ENCODE peak calls at places on chromosomes 11 and 22, in eight cellular contexts. Y is IMR-90, R is heart left ventricle, U is pancreas, D is mesenchymal stem cell, W is WERI-Rb-1, V is left lung, Z is HCT116. F is an unnamed sample. For H3K36me3, the result is how much of the 10 kb centered on the place peaks cover.

GRCh38 chr11:59255281-59255680 is 42.6 kb upstream of the MPEG1 start:
- DNase-seq in Y (no peak), R (no peak), U (no peak), D (no peak), W (no peak), V (no peak), Z (no peak), F (no peak)

GRCh38 chr11:2173150-2173693 is 1.6 kb upstream of the TH start:
- DNase-seq in Y (no peak), R (no peak), U (no peak), D (no peak), W (peak), V (no peak), Z (no peak), F (no peak)

GRCh38 chr22:20524004-20524481 is 16.6 kb downstream of the MED15 start:
- DNase-seq in Y (peak), R (no peak), U (no peak), D (peak), W (no peak), V (no peak), Z (no peak), F (no peak)

GRCh38 chr22:27260087-27260730 is 541.3 kb downstream of the MN1 start:
- DNase-seq in Y (no peak), R (no peak), U (no peak), D (no peak), W (no peak), V (no peak), Z (no peak), F (no peak)

GRCh38 chr22:46622081-46622521 is 1.9 kb downstream of the GRAMD4 start:
- DNase-seq in Y (no peak), R (peak), U (no peak), D (no peak), W (no peak), V (peak), Z (no peak), F (no peak)

GRCh38 chr11:73258104-73258684 is 13.9 kb upstream of the P2RY6 start:
- DNase-seq in Y (no peak), R (no peak), U (no peak), D (no peak), W (no peak), V (no peak), Z (no peak), F (no peak)

GRCh38 chr11:35287491-35287890 is 131.9 kb downstream of the SLC1A2 start:
- DNase-seq in Y (no peak), R (no peak), U (no peak), D (no peak), W (no peak), V (no peak), Z (no peak), F (no peak)

GRCh38 chr22:49687786-49688515 is 139.7 kb downstream of the BRD1 start:
- DNase-seq in Y (no peak), R (no peak), U (no peak), D (no peak), W (peak), V (no peak), Z (no peak), F (peak)

GRCh38 chr22:44497218-44497903 is 672 bp downstream of the RTL6 start:
- DNase-seq in Y (peak), R (no peak), U (peak), D (peak), W (peak), V (peak), Z (no peak), F (peak)

GRCh38 chr11:91972665-91973266 is 251.9 kb upstream of the FAT3 start:
- DNase-seq in Y (no peak), R (no peak), U (peak), D (no peak), W (no peak), V (no peak), Z (no peak), F (no peak)

DNA sequence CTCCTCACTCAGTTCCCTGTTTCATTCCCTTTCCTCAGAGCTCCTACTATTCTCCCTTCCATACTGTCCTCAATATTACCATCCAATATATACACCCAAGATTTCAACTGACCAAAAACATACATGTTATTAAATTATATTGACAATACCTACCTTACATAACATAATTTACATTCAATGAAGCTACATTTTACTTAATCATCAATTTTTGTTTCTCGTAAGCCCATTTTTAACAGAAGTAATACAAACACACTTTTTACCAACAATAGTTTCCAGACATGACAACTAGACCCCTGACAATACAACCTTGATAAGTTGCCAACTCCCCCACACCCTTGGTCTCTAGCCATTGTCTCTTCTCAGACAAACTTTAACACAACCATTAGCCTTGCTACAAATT is 145.8 kb upstream of the DDI1 start:
- DNase-seq in Y (no peak), R (no peak), U (no peak), D (no peak), W (no peak), V (no peak), Z (no peak), F (no peak)
- H3K36me3 ChIP-seq in Y (under half), R (under half), U (under half), D (under half), W (under half), V (under half), Z (under half), F (under half)

DNA sequence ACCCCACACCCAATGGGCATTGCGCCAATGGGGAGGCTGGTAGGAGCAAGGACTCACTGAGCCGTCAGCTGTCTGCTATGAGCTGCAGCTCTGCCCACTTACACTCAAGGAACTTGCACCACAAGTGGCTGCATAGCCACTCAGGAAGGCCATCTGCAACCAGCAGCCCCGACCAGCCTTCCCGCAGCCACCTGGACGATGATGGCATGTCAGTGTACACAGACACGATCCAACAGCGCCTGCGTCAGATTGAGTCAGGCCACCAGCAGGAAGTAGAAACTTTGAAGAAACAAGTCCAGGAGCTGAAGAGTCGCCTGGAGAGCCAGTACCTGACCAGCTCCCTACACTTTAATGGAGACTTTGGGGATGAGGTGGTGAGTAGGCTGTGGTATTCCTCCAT is 59.8 kb upstream of the HORMAD2 start:
- DNase-seq in Y (no peak), R (no peak), U (no peak), D (no peak), W (no peak), V (no peak), Z (no peak), F (no peak)
- H3K36me3 ChIP-seq in Y (half or more), R (under half), U (half or more), D (half or more), W (half or more), V (half or more), Z (under half), F (half or more)

GRCh38 chr11:128517457-128518230 is 69.7 kb downstream of the ETS1 start:
- DNase-seq in Y (no peak), R (no peak), U (no peak), D (no peak), W (no peak), V (no peak), Z (no peak), F (peak)
- H3K36me3 ChIP-seq in Y (under half), R (under half), U (under half), D (under half), W (under half), V (under half), Z (under half), F (under half)

DNA sequence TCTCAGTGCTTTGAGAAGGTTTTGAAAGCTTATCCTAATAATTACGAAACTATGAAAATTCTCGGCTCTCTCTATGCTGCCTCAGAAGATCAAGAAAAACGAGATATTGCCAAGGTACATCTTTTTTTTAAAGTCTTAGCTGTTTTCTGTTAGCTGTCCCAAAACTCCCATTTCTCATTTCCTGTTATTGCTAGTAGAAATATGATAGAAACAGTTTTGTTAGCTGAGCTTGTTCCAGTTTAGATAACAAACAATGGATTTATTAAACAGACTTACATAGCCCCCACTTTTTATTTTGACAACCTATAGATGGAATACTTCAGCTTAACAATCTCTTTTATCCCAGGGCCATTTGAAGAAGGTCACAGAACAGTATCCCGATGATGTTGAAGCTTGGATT is 12.7 kb downstream of the CTR9 start:
- DNase-seq in Y (no peak), R (no peak), U (no peak), D (no peak), W (no peak), V (no peak), Z (no peak), F (no peak)
- H3K36me3 ChIP-seq in Y (under half), R (under half), U (under half), D (under half), W (half or more), V (under half), Z (half or more), F (half or more)

F was measured in SJSA1.